ENCODE peak calls at places on chromosomes 2 and 18, in seven cellular contexts. One of them, this sample, is unnamed.
A peak's percentile ranks its signal among the peaks of the same experiment; 100 is the strongest.

GRCh38 chr18:34098109-34098508 is 126.6 kb downstream of the NOL4 start:
- DNase-seq in tibial artery: no peak
- DNase-seq in SJSA1: no peak
- DNase-seq in heart left ventricle: no peak
- DNase-seq in ascending aorta: no peak
- DNase-seq in thoracic aorta: no peak
- DNase-seq in colonic mucosa: no peak
- DNase-seq in this sample: no peak

GRCh38 chr2:61722311-61722710 is 131.5 kb downstream of the FAM161A start:
- DNase-seq in tibial artery: no peak
- DNase-seq in SJSA1: no peak
- DNase-seq in heart left ventricle: no peak
- DNase-seq in ascending aorta: no peak
- DNase-seq in thoracic aorta: no peak
- DNase-seq in colonic mucosa: no peak
- DNase-seq in this sample: no peak

GRCh38 chr18:78636260-78636659 is 343.4 kb upstream of the SALL3 start:
- DNase-seq in tibial artery: no peak
- DNase-seq in SJSA1: no peak
- DNase-seq in heart left ventricle: no peak
- DNase-seq in ascending aorta: no peak
- DNase-seq in thoracic aorta: no peak
- DNase-seq in colonic mucosa: no peak
- DNase-seq in this sample: no peak

GRCh38 chr2:166410828-166411472 is 35.2 kb upstream of the SCN9A start:
- DNase-seq in tibial artery: no peak
- DNase-seq in SJSA1: peak; percentile 87
- DNase-seq in heart left ventricle: no peak
- DNase-seq in ascending aorta: no peak
- DNase-seq in thoracic aorta: no peak
- DNase-seq in colonic mucosa: no peak
- DNase-seq in this sample: no peak

GRCh38 chr2:219477815-219478214 is 20.9 kb upstream of the GMPPA start:
- DNase-seq in tibial artery: no peak
- DNase-seq in SJSA1: no peak
- DNase-seq in heart left ventricle: peak; percentile 71
- DNase-seq in ascending aorta: no peak
- DNase-seq in thoracic aorta: no peak
- DNase-seq in colonic mucosa: no peak
- DNase-seq in this sample: no peak

GRCh38 chr18:3162181-3162580 is 57.6 kb downstream of the MYOM1 start:
- DNase-seq in tibial artery: no peak
- DNase-seq in SJSA1: no peak
- DNase-seq in heart left ventricle: no peak
- DNase-seq in ascending aorta: no peak
- DNase-seq in thoracic aorta: no peak
- DNase-seq in colonic mucosa: peak; percentile 79
- DNase-seq in this sample: no peak

GRCh38 chr18:76847926-76848325 is 25.6 kb downstream of the ZNF236 start:
- DNase-seq in tibial artery: no peak
- DNase-seq in SJSA1: no peak
- DNase-seq in heart left ventricle: no peak
- DNase-seq in ascending aorta: no peak
- DNase-seq in thoracic aorta: no peak
- DNase-seq in colonic mucosa: no peak
- DNase-seq in this sample: no peak

GRCh38 chr2:227482638-227483340 is 10.8 kb downstream of the AGFG1 start:
- DNase-seq in tibial artery: no peak
- DNase-seq in SJSA1: no peak
- DNase-seq in heart left ventricle: no peak
- DNase-seq in ascending aorta: no peak
- DNase-seq in thoracic aorta: no peak
- DNase-seq in colonic mucosa: no peak
- DNase-seq in this sample: no peak

GRCh38 chr2:18752022-18752493 is 162.7 kb upstream of the NT5C1B start:
- DNase-seq in tibial artery: no peak
- DNase-seq in SJSA1: no peak
- DNase-seq in heart left ventricle: no peak
- DNase-seq in ascending aorta: no peak
- DNase-seq in thoracic aorta: no peak
- DNase-seq in colonic mucosa: no peak
- DNase-seq in this sample: no peak

GRCh38 chr2:120205901-120206581 is 17.2 kb downstream of the TMEM185B start:
- DNase-seq in tibial artery: no peak
- DNase-seq in SJSA1: no peak
- DNase-seq in heart left ventricle: no peak
- DNase-seq in ascending aorta: no peak
- DNase-seq in thoracic aorta: no peak
- DNase-seq in colonic mucosa: peak; percentile 54
- DNase-seq in this sample: no peak

GRCh38 chr2:198400999-198401398 is 596.6 kb downstream of the PLCL1 start:
- DNase-seq in tibial artery: no peak
- DNase-seq in SJSA1: no peak
- DNase-seq in heart left ventricle: no peak
- DNase-seq in ascending aorta: no peak
- DNase-seq in thoracic aorta: no peak
- DNase-seq in colonic mucosa: no peak
- DNase-seq in this sample: no peak

GRCh38 chr2:120661551-120661950 is 74.1 kb upstream of the GLI2 start:
- DNase-seq in tibial artery: no peak
- DNase-seq in SJSA1: no peak
- DNase-seq in heart left ventricle: peak; percentile 59
- DNase-seq in ascending aorta: no peak
- DNase-seq in thoracic aorta: no peak
- DNase-seq in colonic mucosa: peak; percentile 38
- DNase-seq in this sample: no peak

GRCh38 chr2:26672112-26672817 is 20.3 kb upstream of the KCNK3 start:
- DNase-seq in tibial artery: no peak
- DNase-seq in SJSA1: no peak
- DNase-seq in heart left ventricle: no peak
- DNase-seq in ascending aorta: no peak
- DNase-seq in thoracic aorta: no peak
- DNase-seq in colonic mucosa: no peak
- DNase-seq in this sample: no peak

GRCh38 chr2:100999995-101000394 is 2.1 kb upstream of the RPL31 start:
- DNase-seq in tibial artery: no peak
- DNase-seq in SJSA1: no peak
- DNase-seq in heart left ventricle: no peak
- DNase-seq in ascending aorta: no peak
- DNase-seq in thoracic aorta: no peak
- DNase-seq in colonic mucosa: no peak
- DNase-seq in this sample: no peak

GRCh38 chr2:100998235-100998573 is 3.9 kb upstream of the RPL31 start:
- DNase-seq in tibial artery: no peak
- DNase-seq in SJSA1: no peak
- DNase-seq in heart left ventricle: no peak
- DNase-seq in ascending aorta: no peak
- DNase-seq in thoracic aorta: no peak
- DNase-seq in colonic mucosa: no peak
- DNase-seq in this sample: no peak

GRCh38 chr2:101001713-101002561 is at the start of gene RPL31:
- DNase-seq in tibial artery: peak; percentile 98
- DNase-seq in SJSA1: peak; percentile 95
- DNase-seq in heart left ventricle: peak; percentile 98
- DNase-seq in ascending aorta: peak; percentile 89
- DNase-seq in thoracic aorta: peak; percentile 96
- DNase-seq in colonic mucosa: peak; percentile 98
- DNase-seq in this sample: peak; percentile 88

GRCh38 chr2:100995309-100996075 is 6.6 kb upstream of the RPL31 start:
- DNase-seq in tibial artery: no peak
- DNase-seq in SJSA1: no peak
- DNase-seq in heart left ventricle: no peak
- DNase-seq in ascending aorta: no peak
- DNase-seq in thoracic aorta: no peak
- DNase-seq in colonic mucosa: no peak
- DNase-seq in this sample: no peak

DNA sequence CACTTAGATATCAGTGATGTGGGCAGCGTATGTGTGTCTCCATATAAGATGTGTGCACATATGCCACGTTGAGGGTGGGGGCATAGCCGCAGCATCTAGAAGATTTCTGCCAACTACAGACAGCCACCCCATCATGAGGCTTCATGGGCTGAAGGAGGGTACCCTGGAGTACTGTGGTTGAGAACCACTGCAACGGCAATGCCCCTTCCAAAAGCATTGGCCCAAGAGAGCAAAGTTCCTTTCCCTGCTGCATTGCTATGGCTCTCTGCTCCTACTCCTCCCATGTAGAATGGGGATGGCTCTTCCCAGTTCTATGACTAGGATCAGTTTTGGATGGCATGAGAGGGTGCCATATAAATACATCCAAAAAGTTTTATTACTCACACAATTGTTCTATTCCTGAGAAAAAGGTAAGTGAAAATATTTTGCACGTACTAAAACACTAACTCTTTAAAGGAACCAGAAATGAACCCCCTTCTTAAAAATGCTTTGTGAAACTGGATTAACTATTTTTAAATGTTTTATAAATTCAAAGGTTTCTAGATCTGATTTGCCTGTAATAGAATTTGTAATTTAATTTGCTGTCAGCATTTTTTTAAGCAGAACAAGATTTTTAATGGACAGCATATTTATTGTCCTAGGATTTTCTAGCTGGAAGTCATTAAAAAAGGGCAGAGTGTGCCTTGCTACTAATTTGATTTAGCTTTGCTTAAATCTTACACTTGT is 4.4 kb upstream of the RPL31 start:
- DNase-seq in tibial artery: no peak
- DNase-seq in SJSA1: no peak
- DNase-seq in heart left ventricle: no peak
- DNase-seq in ascending aorta: no peak
- DNase-seq in thoracic aorta: no peak
- DNase-seq in colonic mucosa: no peak
- DNase-seq in this sample: no peak
- H3K27ac ChIP-seq in tibial artery: no peak overlapping the region
- H3K27ac ChIP-seq in SJSA1: no peak overlapping the region
- H3K27ac ChIP-seq in heart left ventricle: no peak overlapping the region
- H3K27ac ChIP-seq in ascending aorta: no peak overlapping the region
- H3K27ac ChIP-seq in thoracic aorta: no peak overlapping the region
- H3K27ac ChIP-seq in colonic mucosa: no peak overlapping the region
- H3K27ac ChIP-seq in this sample: no peak overlapping the region

GRCh38 chr2:3256157-3256556 is 121.5 kb downstream of the EIPR1 start:
- DNase-seq in tibial artery: no peak
- DNase-seq in SJSA1: no peak
- DNase-seq in heart left ventricle: no peak
- DNase-seq in ascending aorta: no peak
- DNase-seq in thoracic aorta: no peak
- DNase-seq in colonic mucosa: no peak
- DNase-seq in this sample: no peak

GRCh38 chr2:3257166-3257565 is 120.5 kb downstream of the EIPR1 start:
- DNase-seq in tibial artery: no peak
- DNase-seq in SJSA1: no peak
- DNase-seq in heart left ventricle: no peak
- DNase-seq in ascending aorta: no peak
- DNase-seq in thoracic aorta: no peak
- DNase-seq in colonic mucosa: no peak
- DNase-seq in this sample: no peak

GRCh38 chr2:3260959-3261358 is 116.7 kb downstream of the EIPR1 start:
- DNase-seq in tibial artery: no peak
- DNase-seq in SJSA1: no peak
- DNase-seq in heart left ventricle: no peak
- DNase-seq in ascending aorta: no peak
- DNase-seq in thoracic aorta: no peak
- DNase-seq in colonic mucosa: no peak
- DNase-seq in this sample: no peak

GRCh38 chr2:3256655-3257054 is 121.0 kb downstream of the EIPR1 start:
- DNase-seq in tibial artery: no peak
- DNase-seq in SJSA1: no peak
- DNase-seq in heart left ventricle: no peak
- DNase-seq in ascending aorta: no peak
- DNase-seq in thoracic aorta: no peak
- DNase-seq in colonic mucosa: no peak
- DNase-seq in this sample: no peak

DNA sequence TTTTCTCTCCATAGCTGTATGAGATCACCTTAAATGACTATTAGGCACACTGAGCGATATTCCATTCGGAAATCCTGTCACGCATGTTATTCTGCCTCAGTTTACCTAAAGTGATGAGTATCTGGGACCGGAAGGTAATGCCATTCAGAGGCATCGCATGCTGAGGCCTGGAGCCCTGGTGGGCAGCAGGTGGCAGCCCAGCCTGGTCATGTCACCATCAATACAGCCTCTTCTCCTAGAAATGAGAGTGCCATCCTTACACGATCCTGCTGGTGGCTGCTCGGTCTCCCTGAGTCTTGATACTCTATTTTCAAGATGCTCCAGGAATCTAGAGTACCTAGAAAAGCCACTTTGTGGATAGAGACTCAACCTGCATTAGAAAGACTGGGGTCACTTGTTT is 119.8 kb downstream of the EIPR1 start:
- DNase-seq in tibial artery: no peak
- DNase-seq in SJSA1: no peak
- DNase-seq in heart left ventricle: no peak
- DNase-seq in ascending aorta: no peak
- DNase-seq in thoracic aorta: no peak
- DNase-seq in colonic mucosa: no peak
- DNase-seq in this sample: no peak
- H3K27ac ChIP-seq in tibial artery: no peak overlapping the region
- H3K27ac ChIP-seq in SJSA1: no peak overlapping the region
- H3K27ac ChIP-seq in heart left ventricle: no peak overlapping the region
- H3K27ac ChIP-seq in ascending aorta: no peak overlapping the region
- H3K27ac ChIP-seq in thoracic aorta: no peak overlapping the region
- H3K27ac ChIP-seq in colonic mucosa: no peak overlapping the region
- H3K27ac ChIP-seq in this sample: no peak overlapping the region

GRCh38 chr2:177599956-177600355 is 207.4 kb downstream of the AGPS start:
- DNase-seq in tibial artery: no peak
- DNase-seq in SJSA1: no peak
- DNase-seq in heart left ventricle: no peak
- DNase-seq in ascending aorta: no peak
- DNase-seq in thoracic aorta: no peak
- DNase-seq in colonic mucosa: no peak
- DNase-seq in this sample: no peak
- H3K27ac ChIP-seq in tibial artery: no peak overlapping the region
- H3K27ac ChIP-seq in SJSA1: no peak overlapping the region
- H3K27ac ChIP-seq in heart left ventricle: no peak overlapping the region
- H3K27ac ChIP-seq in ascending aorta: no peak overlapping the region
- H3K27ac ChIP-seq in thoracic aorta: no peak overlapping the region
- H3K27ac ChIP-seq in colonic mucosa: no peak overlapping the region
- H3K27ac ChIP-seq in this sample: no peak overlapping the region

GRCh38 chr18:13522861-13523660 is 203.3 kb downstream of the FAM210A start:
- DNase-seq in tibial artery: no peak
- DNase-seq in SJSA1: no peak
- DNase-seq in heart left ventricle: no peak
- DNase-seq in ascending aorta: no peak
- DNase-seq in thoracic aorta: no peak
- DNase-seq in colonic mucosa: no peak
- DNase-seq in this sample: no peak

GRCh38 chr18:13521418-13521817 is 204.9 kb downstream of the FAM210A start:
- DNase-seq in tibial artery: no peak
- DNase-seq in SJSA1: no peak
- DNase-seq in heart left ventricle: no peak
- DNase-seq in ascending aorta: no peak
- DNase-seq in thoracic aorta: no peak
- DNase-seq in colonic mucosa: no peak
- DNase-seq in this sample: no peak

GRCh38 chr18:13518382-13518781 is 208.0 kb downstream of the FAM210A start:
- DNase-seq in tibial artery: no peak
- DNase-seq in SJSA1: no peak
- DNase-seq in heart left ventricle: no peak
- DNase-seq in ascending aorta: no peak
- DNase-seq in thoracic aorta: no peak
- DNase-seq in colonic mucosa: no peak
- DNase-seq in this sample: no peak

GRCh38 chr18:13520306-13520705 is 206.1 kb downstream of the FAM210A start:
- DNase-seq in tibial artery: peak; percentile 76
- DNase-seq in SJSA1: no peak
- DNase-seq in heart left ventricle: no peak
- DNase-seq in ascending aorta: no peak
- DNase-seq in thoracic aorta: no peak
- DNase-seq in colonic mucosa: no peak
- DNase-seq in this sample: no peak

GRCh38 chr18:13520741-13521140 is 205.6 kb downstream of the FAM210A start:
- DNase-seq in tibial artery: no peak
- DNase-seq in SJSA1: no peak
- DNase-seq in heart left ventricle: no peak
- DNase-seq in ascending aorta: no peak
- DNase-seq in thoracic aorta: no peak
- DNase-seq in colonic mucosa: no peak
- DNase-seq in this sample: no peak
- H3K27ac ChIP-seq in tibial artery: peak overlapping the region; percentile 60
- H3K27ac ChIP-seq in SJSA1: no peak overlapping the region
- H3K27ac ChIP-seq in heart left ventricle: peak overlapping the region; percentile 67
- H3K27ac ChIP-seq in ascending aorta: peak overlapping the region; percentile 51
- H3K27ac ChIP-seq in thoracic aorta: peak overlapping the region; percentile 31
- H3K27ac ChIP-seq in colonic mucosa: no peak overlapping the region
- H3K27ac ChIP-seq in this sample: no peak overlapping the region